ENCODE peak calls at places on chromosomes 12 and 14, in four cellular contexts. Y, A, H and S are unnamed samples.

GRCh38 chr12:103642240-103642864 is 55.3 kb downstream of the STAB2 start:
- DNase-seq in Y (no peak), A (no peak), H (no peak), S (no peak)

GRCh38 chr14:31357279-31357678 is 63.1 kb downstream of the HEATR5A start:
- DNase-seq in Y (no peak), A (no peak), H (no peak), S (no peak)

GRCh38 chr12:89995870-89996269 is 287.2 kb upstream of the ATP2B1 start:
- DNase-seq in Y (no peak), A (no peak), H (no peak), S (no peak)

GRCh38 chr14:53306926-53307325 is 153.8 kb upstream of the DDHD1 start:
- DNase-seq in Y (no peak), A (no peak), H (no peak), S (no peak)

GRCh38 chr12:56900583-56900982 is 33.6 kb downstream of the SDR9C7 start:
- DNase-seq in Y (no peak), A (no peak), H (no peak), S (no peak)

GRCh38 chr12:68886636-68887572 is 46.1 kb downstream of the CPM start:
- DNase-seq in Y (no peak), A (no peak), H (no peak), S (no peak)

GRCh38 chr12:130053641-130054040 is 108.6 kb upstream of the FZD10 start:
- DNase-seq in Y (no peak), A (no peak), H (no peak), S (no peak)

GRCh38 chr12:12533238-12533829 is 29.3 kb downstream of the DUSP16 start:
- DNase-seq in Y (peak), A (peak), H (no peak), S (no peak)

GRCh38 chr12:108784270-108784669 is 53.0 kb upstream of the CORO1C start:
- DNase-seq in Y (no peak), A (peak), H (no peak), S (no peak)

GRCh38 chr12:47938594-47938993 is 24.8 kb upstream of the TMEM106C start:
- DNase-seq in Y (no peak), A (no peak), H (no peak), S (no peak)

GRCh38 chr14:54672688-54673087 is 105.8 kb downstream of the SAMD4A start:
- DNase-seq in Y (no peak), A (no peak), H (peak), S (no peak)

GRCh38 chr12:102776041-102776440 is 141.0 kb downstream of the PAH start:
- DNase-seq in Y (no peak), A (no peak), H (no peak), S (no peak)

GRCh38 chr12:56261503-56262230 is 3.5 kb upstream of the ANKRD52 start:
- DNase-seq in Y (no peak), A (no peak), H (no peak), S (no peak)

GRCh38 chr14:100074431-100075100 is 9.3 kb downstream of the EVL start:
- DNase-seq in Y (no peak), A (no peak), H (no peak), S (no peak)

GRCh38 chr14:100078216-100078780 is 13.1 kb downstream of the EVL start:
- DNase-seq in Y (no peak), A (no peak), H (no peak), S (no peak)

GRCh38 chr14:100076630-100077029 is 11.4 kb downstream of the EVL start:
- DNase-seq in Y (no peak), A (no peak), H (no peak), S (no peak)

GRCh38 chr14:100077441-100077840 is 12.2 kb downstream of the EVL start:
- DNase-seq in Y (no peak), A (no peak), H (no peak), S (no peak)

GRCh38 chr14:100076133-100076532 is 10.9 kb downstream of the EVL start:
- DNase-seq in Y (no peak), A (no peak), H (peak), S (no peak)
- TF ChIP-seq CTCF in Y (no peak), A (no peak), H (peak), S (no peak)

GRCh38 chr14:58098507-58098906 is 53.5 kb downstream of the ARMH4 start:
- DNase-seq in Y (no peak), A (no peak), H (no peak), S (no peak)

GRCh38 chr14:58092231-58092630 is 59.8 kb downstream of the ARMH4 start:
- DNase-seq in Y (no peak), A (no peak), H (no peak), S (no peak)

GRCh38 chr14:58100735-58101368 is 51.2 kb downstream of the ARMH4 start:
- DNase-seq in Y (no peak), A (no peak), H (no peak), S (no peak)

GRCh38 chr14:58099682-58100081 is 52.3 kb downstream of the ARMH4 start:
- DNase-seq in Y (no peak), A (no peak), H (no peak), S (no peak)

DNA sequence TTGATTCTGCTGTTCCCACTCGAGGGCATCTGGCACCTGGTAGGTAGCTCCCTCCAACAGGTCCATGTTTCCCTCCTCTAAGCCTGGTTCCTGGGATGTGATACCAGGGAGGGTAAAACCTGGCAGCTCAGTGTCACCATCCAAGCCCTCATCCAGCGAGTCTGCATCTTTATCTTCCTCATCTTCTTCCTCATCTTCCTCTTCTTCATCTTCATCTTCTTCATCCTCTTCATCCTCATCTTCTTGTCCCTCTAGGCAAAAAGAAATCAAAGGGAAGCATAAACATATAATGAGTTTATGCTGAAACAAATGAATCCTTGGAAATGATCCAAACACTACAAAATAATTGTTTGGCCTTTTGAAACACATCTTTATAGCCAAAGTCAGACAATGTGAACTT is 55.3 kb downstream of the ARMH4 start:
- DNase-seq in Y (no peak), A (no peak), H (no peak), S (no peak)
- TF ChIP-seq CTCF in Y (no peak), A (no peak), H (no peak), S (no peak)

GRCh38 chr12:31117203-31118011 is 43.7 kb downstream of the DDX11 start:
- DNase-seq in Y (no peak), A (no peak), H (peak), S (peak)
- TF ChIP-seq CTCF in Y (peak), A (peak), H (peak), S (no peak)

DNA sequence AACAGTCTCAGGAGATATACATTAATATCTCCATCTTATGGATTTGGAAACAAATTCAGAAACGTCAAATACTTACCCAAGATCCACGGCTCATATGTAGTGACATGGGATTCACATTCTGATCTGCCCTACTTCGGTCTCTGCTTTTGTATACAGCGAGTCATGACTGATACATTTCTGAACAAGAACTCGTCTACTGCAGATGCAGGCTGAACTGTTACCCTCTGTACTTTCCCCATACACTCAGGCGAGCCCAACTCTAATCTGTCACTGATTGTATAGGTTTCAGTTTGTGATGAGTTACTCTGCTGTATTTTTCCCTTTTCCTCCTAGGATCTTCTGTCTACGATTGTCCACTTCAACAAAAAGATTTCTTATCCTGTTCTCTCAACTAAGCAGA is 441.6 kb downstream of the CCDC91 start:
- DNase-seq in Y (no peak), A (no peak), H (no peak), S (no peak)
- TF ChIP-seq CTCF in Y (no peak), A (no peak), H (no peak), S (no peak)

GRCh38 chr14:50210074-50210473 is 21.3 kb downstream of the SOS2 start:
- DNase-seq in Y (no peak), A (no peak), H (no peak), S (no peak)
- TF ChIP-seq CTCF in Y (no peak), A (no peak), H (no peak), S (no peak)

GRCh38 chr12:124508323-124509096 is 58.9 kb downstream of the NCOR2 start:
- DNase-seq in Y (no peak), A (no peak), H (peak), S (no peak)
- TF ChIP-seq CTCF in Y (no peak), A (no peak), H (peak), S (no peak)

DNA sequence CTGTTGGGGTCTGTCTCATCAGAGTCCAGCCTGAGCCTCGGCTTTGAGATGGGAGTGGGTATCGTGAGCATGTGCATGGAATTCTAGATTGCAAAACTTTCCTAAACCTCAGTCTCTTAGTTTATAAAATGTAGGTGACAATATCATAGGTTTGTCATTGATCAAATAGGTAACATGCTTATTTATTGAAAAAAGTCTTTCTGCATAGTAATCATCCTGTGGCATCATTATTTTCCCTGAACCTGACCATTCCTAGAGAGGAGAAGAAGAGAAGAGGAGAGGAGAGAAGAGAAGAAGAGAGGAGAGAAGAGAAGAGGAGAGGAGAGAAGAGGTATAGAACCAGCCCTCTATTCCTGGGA is 4.1 kb downstream of the SMIM41 start:
- DNase-seq in Y (no peak), A (no peak), H (no peak), S (no peak)
- TF ChIP-seq CTCF in Y (no peak), A (no peak), H (no peak), S (no peak)

GRCh38 chr12:29773076-29773475 is 10.7 kb downstream of the TMTC1 start:
- DNase-seq in Y (no peak), A (no peak), H (no peak), S (no peak)

GRCh38 chr12:29771786-29772185 is 12.0 kb downstream of the TMTC1 start:
- DNase-seq in Y (no peak), A (no peak), H (no peak), S (no peak)

GRCh38 chr12:29768372-29768771 is 15.4 kb downstream of the TMTC1 start:
- DNase-seq in Y (no peak), A (no peak), H (no peak), S (no peak)

GRCh38 chr12:29771165-29771564 is 12.6 kb downstream of the TMTC1 start:
- DNase-seq in Y (no peak), A (no peak), H (no peak), S (no peak)

GRCh38 chr12:29769162-29769820 is 14.5 kb downstream of the TMTC1 start:
- DNase-seq in Y (no peak), A (no peak), H (no peak), S (no peak)
- TF ChIP-seq CTCF in Y (no peak), A (no peak), H (no peak), S (no peak)

GRCh38 chr12:6754406-6754805 is 1.5 kb upstream of the MLF2 start:
- DNase-seq in Y (no peak), A (no peak), H (no peak), S (no peak)

GRCh38 chr12:6752931-6753771 is at the start of gene MLF2:
- DNase-seq in Y (peak), A (peak), H (peak), S (peak)

GRCh38 chr12:6751767-6752166 is 1.2 kb downstream of the MLF2 start:
- DNase-seq in Y (no peak), A (no peak), H (no peak), S (no peak)

GRCh38 chr12:6752181-6752930 is 585 bp downstream of the MLF2 start:
- DNase-seq in Y (no peak), A (peak), H (peak), S (no peak)

DNA sequence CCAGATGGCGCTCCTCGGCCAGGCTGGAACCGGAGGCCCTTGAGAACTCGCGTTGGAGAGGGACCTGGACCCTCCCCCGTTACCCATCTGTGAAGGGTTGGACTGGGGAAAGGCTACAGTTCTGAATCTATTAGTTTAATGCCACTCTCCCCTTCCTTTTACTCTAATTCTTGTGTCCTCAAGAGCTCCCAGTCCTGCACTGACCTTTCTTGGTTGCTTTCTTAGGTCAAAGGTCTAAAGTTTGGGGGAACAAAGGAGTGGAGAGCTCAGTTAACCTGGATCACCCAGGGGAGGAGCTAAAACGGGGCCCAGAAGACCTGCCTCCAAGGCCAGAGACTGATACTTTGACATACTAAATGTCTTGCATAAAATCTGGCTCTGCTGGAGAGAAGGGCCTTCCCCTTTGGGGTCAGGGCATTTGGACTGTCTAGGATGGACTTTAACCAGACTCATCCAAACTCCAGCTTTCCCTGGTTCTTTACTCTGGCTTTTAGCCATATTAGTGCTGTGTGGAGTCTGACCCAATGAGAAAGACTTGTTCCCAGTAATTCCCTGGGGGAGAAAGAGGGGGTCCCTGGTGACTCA is 923 bp upstream of the MLF2 start:
- DNase-seq in Y (peak), A (no peak), H (no peak), S (no peak)
- TF ChIP-seq CTCF in Y (no peak), A (no peak), H (peak), S (no peak)

DNA sequence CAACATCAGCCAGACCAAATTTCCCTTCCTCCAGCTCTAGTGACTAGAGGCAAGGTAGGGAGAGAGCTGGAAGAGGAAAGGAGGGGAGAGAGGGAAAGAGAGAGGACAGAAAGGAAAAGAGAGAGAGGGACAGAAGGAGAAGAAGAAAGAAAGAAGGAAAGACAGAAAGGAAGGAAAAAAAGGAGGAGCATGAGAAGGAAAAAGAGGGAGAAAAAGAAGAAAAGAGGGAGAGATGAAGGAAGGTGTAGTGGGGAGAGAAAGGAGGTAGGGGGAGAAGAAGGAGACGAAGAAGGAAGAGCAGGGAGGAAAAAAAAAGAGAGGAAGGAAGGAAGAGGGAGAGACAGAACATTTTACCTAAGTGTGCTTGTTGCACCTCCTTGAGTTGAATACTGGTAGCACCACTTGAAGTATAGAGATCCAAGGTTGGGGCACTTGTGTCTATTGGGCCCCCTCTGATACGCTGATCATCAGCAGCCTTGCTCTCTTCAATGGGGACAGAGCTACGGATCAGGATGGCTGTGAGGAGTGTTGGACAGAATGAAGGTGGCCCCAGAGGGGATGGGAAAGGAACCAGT is 232.5 kb downstream of the SUDS3 start:
- DNase-seq in Y (no peak), A (no peak), H (no peak), S (no peak)
- TF ChIP-seq CTCF in Y (no peak), A (no peak), H (no peak), S (no peak)